ENCODE peak calls at places on chromosomes 2 and 18, in five cellular contexts. L is iPS-NIHi11, I is GM12891, W is fibroblast of lung, F is retina. H is an unnamed sample.

GRCh38 chr2:222440670-222441422 is 16.5 kb downstream of the SGPP2 start:
- DNase-seq in F (no peak), L (peak), W (peak), I (no peak), H (peak)

GRCh38 chr2:138369856-138370255 is 131.7 kb upstream of the SPOPL start:
- DNase-seq in L (no peak), I (no peak), F (no peak), W (no peak), H (no peak)

GRCh38 chr2:3712841-3713503 is 9.6 kb downstream of the DCDC2C start:
- DNase-seq in W (peak), I (no peak), L (no peak), F (no peak), H (no peak)

GRCh38 chr18:62365420-62365819 is 40.3 kb downstream of the TNFRSF11A start:
- DNase-seq in L (no peak), W (no peak), I (no peak), F (no peak), H (no peak)

GRCh38 chr2:29310665-29311348 is 195.6 kb downstream of the CLIP4 start:
- DNase-seq in I (no peak), W (no peak), L (no peak), F (no peak), H (no peak)

GRCh38 chr18:63832470-63832869 is 55.0 kb upstream of the SERPINB2 start:
- DNase-seq in W (no peak), I (no peak), L (no peak), F (no peak), H (no peak)

GRCh38 chr2:173881886-173882285 is 83.3 kb downstream of the SP3 start:
- DNase-seq in L (no peak), F (no peak), W (no peak), I (no peak), H (no peak)

GRCh38 chr2:240429872-240430491 is 5.5 kb upstream of the GPC1 start:
- DNase-seq in W (no peak), I (no peak), L (no peak), F (no peak), H (no peak)

GRCh38 chr18:3593381-3593903 is 143.5 kb downstream of the TGIF1 start:
- DNase-seq in F (no peak), L (peak), I (no peak), W (peak), H (peak)

GRCh38 chr2:118697771-118698170 is 149.7 kb downstream of the EN1 start:
- DNase-seq in I (no peak), W (peak), F (no peak), L (no peak), H (no peak)

GRCh38 chr2:1721706-1722483 is 22.4 kb downstream of the PXDN start:
- DNase-seq in F (no peak), L (no peak), I (no peak), W (peak), H (no peak)

GRCh38 chr18:8929381-8929780 is 173.1 kb upstream of the NDUFV2 start:
- DNase-seq in I (no peak), F (no peak), L (no peak), W (no peak), H (no peak)

GRCh38 chr18:212780-213179 is 54.4 kb downstream of the USP14 start:
- DNase-seq in W (peak), I (no peak), L (no peak), F (no peak), H (no peak)

GRCh38 chr2:236908456-236909388 is 177.0 kb upstream of the COPS8 start:
- DNase-seq in I (no peak), F (no peak), W (no peak), L (no peak), H (no peak)

GRCh38 chr2:108701208-108701607 is 18.1 kb upstream of the RANBP2 start:
- DNase-seq in I (no peak), F (no peak), L (no peak), W (no peak), H (no peak)

GRCh38 chr2:181517685-181518301 is 60.6 kb downstream of the ITGA4 start:
- DNase-seq in W (no peak), L (no peak), F (no peak), I (no peak), H (no peak)

GRCh38 chr2:130972410-130972809 is 120.8 kb downstream of the FAM168B start:
- DNase-seq in L (no peak), W (no peak), I (no peak), F (no peak), H (peak)

GRCh38 chr18:6891788-6892187 is 162.3 kb downstream of the ARHGAP28 start:
- DNase-seq in W (no peak), F (no peak), L (no peak), I (no peak), H (no peak)

GRCh38 chr2:218662377-218662776 is 2.9 kb downstream of the BCS1L start:
- DNase-seq in I (no peak), F (no peak), W (no peak), L (no peak), H (no peak)

GRCh38 chr2:219661197-219661954 is 33.9 kb downstream of the SLC4A3 start:
- DNase-seq in F (no peak), L (no peak), I (no peak), W (peak), H (peak)

GRCh38 chr2:227339098-227339599 is 14.1 kb downstream of the MFF start:
- DNase-seq in W (no peak), F (no peak), I (no peak), L (no peak), H (no peak)

GRCh38 chr2:218398437-218399390 is 954 bp upstream of the CTDSP1 start:
- DNase-seq in L (peak), F (peak), I (peak), W (peak), H (peak)

GRCh38 chr2:112048887-112049286 is 6.2 kb upstream of the TMEM87B start:
- DNase-seq in F (peak), W (peak), L (peak), I (no peak), H (peak)

GRCh38 chr2:127541849-127542630 is 6.6 kb downstream of the MYO7B start:
- DNase-seq in L (no peak), I (no peak), W (no peak), F (no peak), H (peak)

GRCh38 chr2:210287301-210287700 is 27.7 kb downstream of the MYL1 start:
- DNase-seq in L (no peak), F (no peak), W (no peak), I (no peak), H (peak)

GRCh38 chr2:217611056-217611455 is 391.7 kb downstream of the TNS1 start:
- DNase-seq in L (no peak), F (no peak), I (no peak), W (no peak), H (no peak)

GRCh38 chr2:101985101-101985792 is 6.5 kb upstream of the IL1R2 start:
- DNase-seq in W (no peak), I (no peak), F (no peak), L (no peak), H (no peak)

GRCh38 chr18:31102020-31102684 is at the start of gene DSC2:
- DNase-seq in I (peak), W (no peak), F (peak), L (peak), H (peak)

GRCh38 chr2:26642437-26642836 is 1.3 kb upstream of the CIB4 start:
- DNase-seq in L (no peak), W (no peak), I (no peak), F (no peak), H (no peak)

GRCh38 chr18:44679912-44680270 is 797 bp upstream of the SETBP1 start:
- DNase-seq in I (peak), F (peak), L (peak), W (peak), H (peak)

GRCh38 chr2:149586063-149586462 is 1.5 kb downstream of the MMADHC start:
- DNase-seq in F (no peak), I (no peak), L (no peak), W (no peak), H (peak)

GRCh38 chr18:63317982-63318881 is 1.3 kb downstream of the BCL2 start:
- DNase-seq in I (peak), F (peak), W (no peak), L (peak), H (peak)

GRCh38 chr2:193841389-193842150 is 1646.8 kb upstream of the TMEFF2 start:
- DNase-seq in I (no peak), W (no peak), F (no peak), L (no peak), H (peak)

GRCh38 chr2:71457959-71458322 is 4.6 kb downstream of the DYSF start:
- DNase-seq in F (no peak), W (no peak), I (no peak), L (no peak), H (no peak)

GRCh38 chr2:178223806-178224205 is 29.5 kb downstream of the OSBPL6 start:
- DNase-seq in W (no peak), L (no peak), I (no peak), F (no peak), H (no peak)

GRCh38 chr2:148201075-148202004 is 180.4 kb downstream of the MBD5 start:
- DNase-seq in W (peak), F (no peak), L (peak), I (no peak), H (peak)

GRCh38 chr2:203823179-203823578 is 44.4 kb upstream of the CTLA4 start:
- DNase-seq in L (no peak), I (no peak), F (no peak), W (no peak), H (no peak)